ENCODE peak calls at places on chromosome 1, in nine cellular contexts. H is retinal pigment epithelial cell, V is AG04449, U is kidney epithelial cell, D is fibroblast of lung, Q is A549, K is GM12864, X is right atrium auricular region, I is small intestine. J is an unnamed sample.

GRCh38 chr1:156677616-156678596 is 699 bp upstream of the NES start:
- DNase-seq in H (no peak), V (no peak), U (no peak), D (peak), Q (peak), K (no peak), X (peak), I (peak), J (no peak)

GRCh38 chr1:161073474-161074121 is 3.9 kb upstream of the ARHGAP30 start:
- DNase-seq in H (no peak), V (no peak), U (no peak), D (no peak), Q (no peak), K (no peak), X (no peak), I (peak), J (no peak)

GRCh38 chr1:170221031-170221430 is 75.3 kb downstream of the NTMT2 start:
- DNase-seq in H (no peak), V (no peak), U (no peak), D (no peak), Q (no peak), K (no peak), X (peak), I (no peak), J (no peak)

GRCh38 chr1:22709891-22710687 is 550 bp upstream of the EPHB2 start:
- DNase-seq in H (no peak), V (no peak), U (no peak), D (peak), Q (peak), K (no peak), X (no peak), I (no peak), J (peak)

GRCh38 chr1:156638596-156638995 is 3.3 kb upstream of the BCAN start:
- DNase-seq in H (no peak), V (no peak), U (no peak), D (no peak), Q (no peak), K (no peak), X (no peak), I (no peak), J (no peak)

GRCh38 chr1:2021550-2021949 is 2.4 kb downstream of the GABRD start:
- DNase-seq in H (no peak), V (no peak), U (no peak), D (no peak), Q (no peak), K (no peak), X (no peak), I (no peak), J (no peak)

GRCh38 chr1:88462481-88463261 is 221.4 kb upstream of the PKN2 start:
- DNase-seq in H (no peak), V (no peak), U (peak), D (peak), Q (peak), K (no peak), X (no peak), I (peak), J (peak)

GRCh38 chr1:22196641-22197040 is 53.7 kb upstream of the WNT4 start:
- DNase-seq in H (no peak), V (no peak), U (no peak), D (no peak), Q (no peak), K (no peak), X (no peak), I (no peak), J (no peak)

GRCh38 chr1:235632538-235633219 is 16.9 kb downstream of the GNG4 start:
- DNase-seq in H (peak), V (no peak), U (no peak), D (peak), Q (no peak), K (no peak), X (no peak), I (no peak), J (no peak)

GRCh38 chr1:230778916-230779590 is 31.9 kb downstream of the CAPN9 start:
- DNase-seq in H (no peak), V (no peak), U (no peak), D (no peak), Q (no peak), K (no peak), X (no peak), I (no peak), J (no peak)

GRCh38 chr1:21305155-21305899 is 15.1 kb upstream of the ECE1 start:
- DNase-seq in H (no peak), V (no peak), U (no peak), D (no peak), Q (no peak), K (no peak), X (no peak), I (no peak), J (no peak)

GRCh38 chr1:2311184-2312032 is 79.9 kb downstream of the MORN1 start:
- DNase-seq in H (no peak), V (no peak), U (no peak), D (peak), Q (peak), K (no peak), X (peak), I (peak), J (no peak)

GRCh38 chr1:46717654-46718053 is 1.3 kb downstream of the EFCAB14 start:
- DNase-seq in H (no peak), V (no peak), U (no peak), D (no peak), Q (no peak), K (no peak), X (no peak), I (peak), J (no peak)

GRCh38 chr1:46718727-46719622 is at the start of gene EFCAB14:
- DNase-seq in H (peak), V (no peak), U (peak), D (peak), Q (peak), K (peak), X (peak), I (peak), J (peak)

GRCh38 chr1:46718340-46718726 is 581 bp downstream of the EFCAB14 start:
- DNase-seq in H (no peak), V (no peak), U (no peak), D (no peak), Q (no peak), K (no peak), X (no peak), I (peak), J (no peak)

GRCh38 chr1:46721204-46721603 is 2.3 kb upstream of the EFCAB14 start:
- DNase-seq in H (no peak), V (no peak), U (no peak), D (no peak), Q (no peak), K (no peak), X (no peak), I (no peak), J (no peak)

DNA sequence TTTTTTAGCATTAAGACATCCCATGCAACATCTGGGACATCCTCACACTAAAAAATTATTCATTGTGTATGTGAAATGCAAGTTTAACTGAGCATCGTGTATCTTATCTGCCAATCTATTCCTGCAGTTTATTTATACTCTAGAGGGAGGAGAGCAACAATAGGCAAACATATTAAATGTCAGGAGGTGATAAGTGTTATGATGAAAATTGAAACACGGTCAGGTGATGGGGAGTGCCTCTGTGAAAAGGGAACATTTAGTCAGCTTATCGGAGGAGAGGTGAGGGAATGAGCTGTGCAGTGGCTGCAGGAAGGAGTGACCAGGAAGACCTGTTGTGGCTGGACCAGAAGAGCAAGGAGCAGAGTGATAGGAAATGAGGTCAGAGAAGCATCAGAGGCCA is 775 bp upstream of the EFCAB14 start:
- DNase-seq in H (no peak), V (no peak), U (no peak), D (no peak), Q (no peak), K (no peak), X (no peak), I (peak), J (no peak)
- H3K4me3 ChIP-seq in H (peak), V (peak), U (no peak), D (peak), Q (peak), K (no peak), X (peak), I (no peak), J (peak)

DNA sequence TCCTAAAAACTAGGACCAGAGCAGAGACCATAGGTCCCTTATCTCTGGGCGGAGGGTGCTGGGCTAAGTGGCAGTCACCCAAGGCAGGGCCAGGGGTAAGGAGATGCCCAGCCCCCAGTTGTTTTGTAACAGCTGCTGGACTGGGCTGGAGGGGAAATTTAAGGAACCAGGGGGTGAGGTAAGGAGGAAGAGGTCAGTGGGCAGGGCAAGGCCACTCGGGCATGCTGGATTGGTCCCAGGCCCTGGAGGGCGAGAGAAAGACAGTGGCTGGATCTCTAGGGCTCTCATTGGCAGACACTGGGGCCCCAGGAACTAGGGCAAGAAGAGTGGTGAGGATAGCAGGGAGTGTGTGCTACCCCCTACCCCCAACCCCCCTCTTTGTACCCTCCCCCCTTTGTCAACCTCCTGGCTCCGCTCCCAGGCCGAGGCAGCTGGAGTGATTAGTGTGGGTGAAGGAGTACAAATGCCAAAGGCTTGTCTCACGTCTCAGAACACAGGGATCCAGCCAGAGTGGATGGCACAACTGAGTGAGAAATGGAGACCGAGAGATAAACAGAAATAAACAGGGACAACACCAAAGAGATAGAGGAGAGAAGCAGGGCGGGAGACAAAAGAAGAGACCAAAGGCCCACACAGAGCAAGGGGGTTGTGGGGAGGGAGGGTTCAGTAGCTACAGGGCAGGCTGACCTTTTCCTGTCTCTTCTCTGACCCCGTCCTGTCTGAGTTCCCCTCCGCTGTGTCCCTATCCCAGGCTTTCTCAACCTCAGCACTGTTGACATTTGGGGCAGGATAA is 20.5 kb upstream of the THRAP3 start:
- DNase-seq in H (peak), V (no peak), U (no peak), D (peak), Q (peak), K (no peak), X (peak), I (no peak), J (peak)
- H3K4me3 ChIP-seq in H (no peak), V (no peak), U (no peak), D (no peak), Q (no peak), K (no peak), X (no peak), I (no peak), J (no peak)

GRCh38 chr1:76868916-76869315 is 1.6 kb downstream of the ST6GALNAC5 start:
- DNase-seq in H (no peak), V (no peak), U (no peak), D (no peak), Q (no peak), K (no peak), X (no peak), I (no peak), J (no peak)
- H3K4me3 ChIP-seq in H (peak), V (peak), U (peak), D (peak), Q (peak), K (no peak), X (peak), I (no peak), J (no peak)

DNA sequence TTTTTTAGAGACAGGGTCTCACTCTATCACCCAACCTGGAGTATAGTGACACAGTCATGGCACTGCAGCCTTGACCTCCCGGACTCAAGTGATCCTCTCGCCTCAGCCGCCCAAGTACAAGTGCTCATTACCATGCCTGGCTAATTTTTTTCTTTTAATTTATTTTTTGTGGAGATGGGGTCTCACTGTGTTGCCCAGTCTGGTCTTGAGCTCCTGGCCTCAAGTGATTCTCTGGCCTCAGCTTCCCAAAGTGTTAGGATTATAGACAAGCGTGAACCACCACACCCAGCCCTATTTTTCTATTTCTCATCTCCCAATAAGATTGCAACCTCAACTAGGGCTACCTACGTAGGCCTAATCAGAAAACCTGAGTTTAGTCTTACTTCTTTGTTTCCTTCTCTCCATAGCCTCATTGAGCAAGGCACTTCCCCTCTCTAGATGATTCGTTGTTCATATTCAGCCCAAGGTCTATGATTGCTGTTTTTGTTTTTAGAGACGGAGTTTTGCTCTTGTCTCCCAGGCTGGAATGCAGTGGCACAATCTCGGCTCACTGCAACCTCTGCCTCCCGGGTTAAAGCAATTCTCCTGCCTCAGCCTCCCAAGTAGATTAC is 1.1 kb upstream of the KPNA6 start:
- DNase-seq in H (no peak), V (no peak), U (no peak), D (no peak), Q (no peak), K (no peak), X (no peak), I (no peak), J (no peak)
- H3K4me3 ChIP-seq in H (no peak), V (no peak), U (no peak), D (no peak), Q (no peak), K (no peak), X (no peak), I (no peak), J (no peak)

GRCh38 chr1:26318338-26319064 is 743 bp downstream of the CD52 start:
- DNase-seq in H (no peak), V (no peak), U (no peak), D (no peak), Q (no peak), K (no peak), X (peak), I (no peak), J (no peak)
- H3K4me3 ChIP-seq in H (no peak), V (no peak), U (no peak), D (no peak), Q (no peak), K (peak), X (no peak), I (peak), J (no peak)

GRCh38 chr1:149883598-149884247 is 15.6 kb upstream of the BOLA1 start:
- DNase-seq in H (no peak), V (no peak), U (no peak), D (no peak), Q (no peak), K (no peak), X (peak), I (no peak), J (no peak)
- H3K4me3 ChIP-seq in H (no peak), V (no peak), U (no peak), D (peak), Q (no peak), K (peak), X (no peak), I (no peak), J (peak)

GRCh38 chr1:75614455-75615379 is 3.8 kb upstream of the SLC44A5 start:
- DNase-seq in H (peak), V (no peak), U (no peak), D (peak), Q (peak), K (no peak), X (peak), I (no peak), J (no peak)
- H3K4me3 ChIP-seq in H (peak), V (peak), U (peak), D (peak), Q (peak), K (no peak), X (peak), I (peak), J (peak)

DNA sequence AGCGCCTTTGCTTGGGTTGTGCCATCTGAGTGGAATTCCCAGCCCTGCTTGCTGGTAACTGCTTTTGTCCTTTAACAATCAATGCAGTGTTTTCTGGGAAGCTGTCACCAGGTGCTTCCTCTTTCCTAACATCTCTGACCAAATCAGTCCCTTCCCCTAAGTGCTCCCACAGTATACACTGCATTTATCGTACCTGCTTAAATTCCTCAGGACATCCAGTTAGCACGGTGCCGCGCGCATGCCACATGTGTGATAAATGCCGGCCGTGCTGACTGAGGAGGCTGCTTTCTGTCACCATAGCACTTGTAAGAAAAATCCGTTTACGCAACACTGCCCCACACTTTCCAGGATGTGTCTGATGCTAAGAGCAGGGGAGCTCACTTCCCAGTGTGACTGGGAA is 115.4 kb downstream of the BCAR3 start:
- DNase-seq in H (no peak), V (no peak), U (no peak), D (no peak), Q (no peak), K (no peak), X (no peak), I (no peak), J (no peak)
- H3K4me3 ChIP-seq in H (no peak), V (no peak), U (no peak), D (no peak), Q (no peak), K (no peak), X (no peak), I (no peak), J (no peak)

DNA sequence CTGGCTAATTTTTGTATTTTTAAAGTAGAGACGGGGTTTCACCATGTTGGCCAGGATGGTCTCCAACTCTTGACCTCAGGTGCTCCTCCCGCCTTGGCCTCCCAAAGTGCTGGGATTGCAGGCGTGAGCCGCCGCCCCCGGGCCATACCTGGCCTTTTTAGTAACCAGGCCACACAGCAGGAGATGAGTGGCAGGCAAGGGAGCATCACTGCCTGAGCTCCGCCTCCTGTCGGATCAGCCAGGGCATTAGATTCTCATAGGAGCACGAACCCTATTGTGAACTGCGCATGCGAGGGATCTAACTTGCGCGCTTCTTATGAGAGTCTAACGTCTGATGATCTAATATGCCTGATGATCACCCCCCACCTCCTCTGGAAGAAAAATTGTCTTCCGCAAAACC is 308.7 kb upstream of the PRMT6 start:
- DNase-seq in H (no peak), V (no peak), U (no peak), D (no peak), Q (no peak), K (no peak), X (no peak), I (no peak), J (no peak)
- H3K4me3 ChIP-seq in H (no peak), V (no peak), U (no peak), D (no peak), Q (no peak), K (no peak), X (no peak), I (no peak), J (no peak)

J was measured in right lobe of liver.